ENCODE peak calls at places on chromosomes 1 and 21, in five cellular contexts. M is HT-29; X is NCI-H2171 treated with DMSO at 0.1 percent for 48 hours; W is stimulated activated CD4-positive, alpha-beta T cell treated with anti-CD3 and anti-CD28 coated beads, Interleukin-4, amount 100 ng/mL, for 48 hours; J is GM20000. V is an unnamed sample.

GRCh38 chr1:101276818-101277217 is 40.0 kb downstream of the S1PR1 start:
- DNase-seq in M (no peak), X (peak; percentile 14), W (no peak), J (no peak), V (no peak)

GRCh38 chr1:109628540-109629321 is 9.1 kb downstream of the AMPD2 start:
- DNase-seq in M (no peak), X (no peak), W (no peak), J (no peak), V (no peak)

GRCh38 chr1:103447471-103447870 is 78.0 kb upstream of the RNPC3 start:
- DNase-seq in M (no peak), X (no peak), W (no peak), J (no peak), V (no peak)

GRCh38 chr1:25253911-25254310 is 6.7 kb upstream of the RSRP1 start:
- DNase-seq in M (no peak), X (no peak), W (no peak), J (no peak), V (no peak)

GRCh38 chr1:98975113-98975512 is 29.5 kb downstream of the PLPPR5 start:
- DNase-seq in M (no peak), X (no peak), W (no peak), J (no peak), V (no peak)

GRCh38 chr1:1237874-1238701 is 6.1 kb downstream of the B3GALT6 start:
- DNase-seq in M (peak; percentile 49), X (peak; percentile 29), W (no peak), J (peak; percentile 65), V (peak; percentile 34)

GRCh38 chr1:224492015-224492414 is 57.4 kb upstream of the WDR26 start:
- DNase-seq in M (no peak), X (no peak), W (no peak), J (no peak), V (no peak)

GRCh38 chr1:54405894-54406293 is 300 bp downstream of the SSBP3 start:
- DNase-seq in M (no peak), X (no peak), W (no peak), J (no peak), V (no peak)

GRCh38 chr21:36719614-36720013 is 20.7 kb downstream of the SIM2 start:
- DNase-seq in M (peak; percentile 72), X (no peak), W (no peak), J (no peak), V (peak; percentile 96)

GRCh38 chr1:115363171-115363570 is 25.1 kb upstream of the NGF start:
- DNase-seq in M (no peak), X (no peak), W (no peak), J (no peak), V (no peak)

V was measured in small intestine.